ENCODE peak calls at places on chromosome 21, in four cellular contexts. One of them, this sample, is unnamed. For H3K4me1, the result is how much of the 10 kb centered on the place peaks cover.

GRCh38 chr21:43717967-43718871 is 710 bp upstream of the PDXK start:
- DNase-seq in breast epithelium: no peak
- DNase-seq in adrenal gland: no peak
- DNase-seq in tibial artery: no peak
- DNase-seq in this sample: no peak

GRCh38 chr21:34644815-34645214 is 24.0 kb upstream of the CLIC6 start:
- DNase-seq in breast epithelium: no peak
- DNase-seq in adrenal gland: no peak
- DNase-seq in tibial artery: no peak
- DNase-seq in this sample: peak

GRCh38 chr21:42844411-42845113 is 34.8 kb downstream of the WDR4 start:
- DNase-seq in breast epithelium: peak
- DNase-seq in adrenal gland: peak
- DNase-seq in tibial artery: peak
- DNase-seq in this sample: peak

GRCh38 chr21:18951291-18952038 is 547.9 kb upstream of the TMPRSS15 start:
- DNase-seq in breast epithelium: no peak
- DNase-seq in adrenal gland: peak
- DNase-seq in tibial artery: no peak
- DNase-seq in this sample: peak

GRCh38 chr21:33314096-33314495 is 10.7 kb upstream of the IFNAR1 start:
- DNase-seq in breast epithelium: no peak
- DNase-seq in adrenal gland: no peak
- DNase-seq in tibial artery: no peak
- DNase-seq in this sample: no peak

GRCh38 chr21:37257526-37257966 is 9.6 kb downstream of the VPS26C start:
- DNase-seq in breast epithelium: no peak
- DNase-seq in adrenal gland: peak
- DNase-seq in tibial artery: peak
- DNase-seq in this sample: no peak

GRCh38 chr21:32004281-32004680 is 131.5 kb downstream of the HUNK start:
- DNase-seq in breast epithelium: no peak
- DNase-seq in adrenal gland: no peak
- DNase-seq in tibial artery: no peak
- DNase-seq in this sample: no peak

GRCh38 chr21:32298148-32298559 is 501 bp upstream of the MRAP start:
- DNase-seq in breast epithelium: no peak
- DNase-seq in adrenal gland: peak
- DNase-seq in tibial artery: no peak
- DNase-seq in this sample: no peak

GRCh38 chr21:36437745-36438128 is 42.2 kb downstream of the CLDN14 start:
- DNase-seq in breast epithelium: no peak
- DNase-seq in adrenal gland: peak
- DNase-seq in tibial artery: no peak
- DNase-seq in this sample: peak

GRCh38 chr21:36700295-36700960 is 1.5 kb downstream of the SIM2 start:
- DNase-seq in breast epithelium: no peak
- DNase-seq in adrenal gland: no peak
- DNase-seq in tibial artery: no peak
- DNase-seq in this sample: no peak

GRCh38 chr21:32312976-32313375 is 14.3 kb downstream of the MRAP start:
- DNase-seq in breast epithelium: no peak
- DNase-seq in adrenal gland: peak
- DNase-seq in tibial artery: no peak
- DNase-seq in this sample: no peak

GRCh38 chr21:33884361-33885157 is 31.0 kb downstream of the ATP5PO start:
- DNase-seq in breast epithelium: peak
- DNase-seq in adrenal gland: no peak
- DNase-seq in tibial artery: no peak
- DNase-seq in this sample: no peak

GRCh38 chr21:42687796-42688195 is 34.4 kb downstream of the PDE9A start:
- DNase-seq in breast epithelium: no peak
- DNase-seq in adrenal gland: no peak
- DNase-seq in tibial artery: no peak
- DNase-seq in this sample: no peak

GRCh38 chr21:35053356-35054096 is 4.4 kb upstream of the RUNX1 start:
- DNase-seq in breast epithelium: no peak
- DNase-seq in adrenal gland: no peak
- DNase-seq in tibial artery: no peak
- DNase-seq in this sample: peak

GRCh38 chr21:34129039-34129891 is 55.9 kb downstream of the MRPS6 start:
- DNase-seq in breast epithelium: no peak
- DNase-seq in adrenal gland: peak
- DNase-seq in tibial artery: peak
- DNase-seq in this sample: peak

GRCh38 chr21:35328856-35329455 is 279.9 kb upstream of the RUNX1 start:
- DNase-seq in breast epithelium: no peak
- DNase-seq in adrenal gland: no peak
- DNase-seq in tibial artery: no peak
- DNase-seq in this sample: no peak

GRCh38 chr21:32826317-32827167 is 55.0 kb upstream of the PAXBP1 start:
- DNase-seq in breast epithelium: no peak
- DNase-seq in adrenal gland: peak
- DNase-seq in tibial artery: no peak
- DNase-seq in this sample: peak

GRCh38 chr21:17343055-17343454 is 169.8 kb upstream of the CXADR start:
- DNase-seq in breast epithelium: no peak
- DNase-seq in adrenal gland: no peak
- DNase-seq in tibial artery: no peak
- DNase-seq in this sample: no peak

GRCh38 chr21:34819357-34819999 is 150.7 kb downstream of the CLIC6 start:
- DNase-seq in breast epithelium: no peak
- DNase-seq in adrenal gland: no peak
- DNase-seq in tibial artery: no peak
- DNase-seq in this sample: no peak

GRCh38 chr21:43207868-43208267 is 39.1 kb downstream of the CRYAA start:
- DNase-seq in breast epithelium: peak
- DNase-seq in adrenal gland: peak
- DNase-seq in tibial artery: peak
- DNase-seq in this sample: no peak

GRCh38 chr21:46307625-46308024 is 16.0 kb downstream of the C21orf58 start:
- DNase-seq in breast epithelium: no peak
- DNase-seq in adrenal gland: no peak
- DNase-seq in tibial artery: no peak
- DNase-seq in this sample: no peak

GRCh38 chr21:24179110-24179509 is 1428.2 kb downstream of the MRPL39 start:
- DNase-seq in breast epithelium: no peak
- DNase-seq in adrenal gland: no peak
- DNase-seq in tibial artery: no peak
- DNase-seq in this sample: no peak

GRCh38 chr21:37414292-37415253 is 48.0 kb downstream of the DYRK1A start:
- DNase-seq in breast epithelium: no peak
- DNase-seq in adrenal gland: no peak
- DNase-seq in tibial artery: no peak
- DNase-seq in this sample: no peak

GRCh38 chr21:17858764-17859163 is 39.6 kb upstream of the C21orf91 start:
- DNase-seq in breast epithelium: no peak
- DNase-seq in adrenal gland: no peak
- DNase-seq in tibial artery: no peak
- DNase-seq in this sample: no peak

GRCh38 chr21:23613014-23613413 is 1994.3 kb downstream of the MRPL39 start:
- DNase-seq in breast epithelium: no peak
- DNase-seq in adrenal gland: no peak
- DNase-seq in tibial artery: no peak
- DNase-seq in this sample: no peak

GRCh38 chr21:35578350-35578782 is 482.0 kb downstream of the SETD4 start:
- DNase-seq in breast epithelium: no peak
- DNase-seq in adrenal gland: no peak
- DNase-seq in tibial artery: no peak
- DNase-seq in this sample: no peak

GRCh38 chr21:36186506-36187399 is 30.1 kb downstream of the DOP1B start:
- DNase-seq in breast epithelium: no peak
- DNase-seq in adrenal gland: no peak
- DNase-seq in tibial artery: no peak
- DNase-seq in this sample: no peak

GRCh38 chr21:31872452-31873274 is at the start of gene HUNK:
- DNase-seq in breast epithelium: peak
- DNase-seq in adrenal gland: peak
- DNase-seq in tibial artery: no peak
- DNase-seq in this sample: peak

GRCh38 chr21:36113647-36114428 is 21.0 kb upstream of the CBR3 start:
- DNase-seq in breast epithelium: no peak
- DNase-seq in adrenal gland: no peak
- DNase-seq in tibial artery: no peak
- DNase-seq in this sample: no peak

GRCh38 chr21:35737899-35738341 is 322.4 kb downstream of the SETD4 start:
- DNase-seq in breast epithelium: no peak
- DNase-seq in adrenal gland: no peak
- DNase-seq in tibial artery: peak
- DNase-seq in this sample: no peak

GRCh38 chr21:46422636-46423241 is 36.0 kb upstream of the DIP2A start:
- DNase-seq in breast epithelium: no peak
- DNase-seq in adrenal gland: no peak
- DNase-seq in tibial artery: no peak
- DNase-seq in this sample: no peak

GRCh38 chr21:37551406-37552355 is 185.1 kb downstream of the DYRK1A start:
- DNase-seq in breast epithelium: no peak
- DNase-seq in adrenal gland: no peak
- DNase-seq in tibial artery: no peak
- DNase-seq in this sample: peak

GRCh38 chr21:41612674-41613250 is 104.8 kb upstream of the TMPRSS2 start:
- DNase-seq in breast epithelium: peak
- DNase-seq in adrenal gland: peak
- DNase-seq in tibial artery: peak
- DNase-seq in this sample: peak

GRCh38 chr21:41610042-41610839 is 102.3 kb upstream of the TMPRSS2 start:
- DNase-seq in breast epithelium: no peak
- DNase-seq in adrenal gland: peak
- DNase-seq in tibial artery: peak
- DNase-seq in this sample: peak

GRCh38 chr21:41611441-41611840 is 103.5 kb upstream of the TMPRSS2 start:
- DNase-seq in breast epithelium: no peak
- DNase-seq in adrenal gland: no peak
- DNase-seq in tibial artery: peak
- DNase-seq in this sample: no peak

GRCh38 chr21:41613421-41613998 is 105.6 kb upstream of the TMPRSS2 start:
- DNase-seq in breast epithelium: no peak
- DNase-seq in adrenal gland: no peak
- DNase-seq in tibial artery: no peak
- DNase-seq in this sample: peak

GRCh38 chr21:41611966-41612606 is 104.1 kb upstream of the TMPRSS2 start:
- DNase-seq in breast epithelium: peak
- DNase-seq in adrenal gland: no peak
- DNase-seq in tibial artery: no peak
- DNase-seq in this sample: peak
- H3K4me1 ChIP-seq in breast epithelium: under half
- H3K4me1 ChIP-seq in adrenal gland: under half
- H3K4me1 ChIP-seq in tibial artery: half or more
- H3K4me1 ChIP-seq in this sample: under half

GRCh38 chr21:38990424-38990794 is 184.7 kb downstream of the ETS2 start:
- DNase-seq in breast epithelium: no peak
- DNase-seq in adrenal gland: no peak
- DNase-seq in tibial artery: no peak
- DNase-seq in this sample: no peak

GRCh38 chr21:38987551-38988210 is 182.0 kb downstream of the ETS2 start:
- DNase-seq in breast epithelium: no peak
- DNase-seq in adrenal gland: no peak
- DNase-seq in tibial artery: no peak
- DNase-seq in this sample: no peak

GRCh38 chr21:38988211-38989096 is 182.7 kb downstream of the ETS2 start:
- DNase-seq in breast epithelium: no peak
- DNase-seq in adrenal gland: no peak
- DNase-seq in tibial artery: no peak
- DNase-seq in this sample: no peak

GRCh38 chr21:38989745-38990423 is 184.2 kb downstream of the ETS2 start:
- DNase-seq in breast epithelium: no peak
- DNase-seq in adrenal gland: no peak
- DNase-seq in tibial artery: no peak
- DNase-seq in this sample: peak

DNA sequence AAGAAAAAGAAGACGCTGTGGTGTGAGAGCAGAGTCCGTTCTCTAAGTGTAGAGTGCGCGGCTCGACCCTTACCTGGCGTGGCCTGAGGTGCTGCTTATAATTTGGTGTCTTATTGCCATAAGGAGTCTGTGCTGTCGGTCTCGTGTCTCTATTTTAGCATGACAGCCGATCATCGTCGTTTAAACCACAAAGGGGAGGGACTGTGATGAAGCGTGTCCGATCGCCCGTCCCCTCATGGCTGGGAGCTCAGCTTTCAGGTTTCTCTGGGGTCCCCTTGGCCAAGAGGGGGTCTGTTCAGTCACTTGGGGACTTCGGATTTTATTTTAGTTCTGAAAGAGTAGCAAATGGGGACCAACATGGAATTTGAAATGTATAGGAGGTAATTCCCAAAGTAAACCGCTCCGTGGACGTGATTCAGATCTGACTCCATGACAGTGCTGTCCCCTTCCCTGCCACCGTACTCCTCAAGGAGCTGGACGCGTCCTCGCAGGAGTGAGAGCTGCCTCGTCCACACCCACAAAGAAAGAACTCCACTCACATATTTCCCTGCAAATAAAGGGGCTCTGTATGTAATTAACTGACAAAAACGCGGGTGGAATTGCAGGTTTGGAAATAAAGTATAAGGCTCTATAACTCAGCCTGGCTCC is 183.5 kb downstream of the ETS2 start:
- DNase-seq in breast epithelium: no peak
- DNase-seq in adrenal gland: no peak
- DNase-seq in tibial artery: no peak
- DNase-seq in this sample: no peak
- H3K4me1 ChIP-seq in breast epithelium: under half
- H3K4me1 ChIP-seq in adrenal gland: half or more
- H3K4me1 ChIP-seq in tibial artery: half or more
- H3K4me1 ChIP-seq in this sample: under half

GRCh38 chr21:29299906-29300546 is 1.3 kb downstream of the BACH1 start:
- DNase-seq in breast epithelium: no peak
- DNase-seq in adrenal gland: no peak
- DNase-seq in tibial artery: peak
- DNase-seq in this sample: peak
- H3K4me1 ChIP-seq in breast epithelium: under half
- H3K4me1 ChIP-seq in adrenal gland: half or more
- H3K4me1 ChIP-seq in tibial artery: under half
- H3K4me1 ChIP-seq in this sample: half or more

GRCh38 chr21:21102874-21103273 is 104.7 kb downstream of the NCAM2 start:
- DNase-seq in breast epithelium: no peak
- DNase-seq in adrenal gland: no peak
- DNase-seq in tibial artery: no peak
- DNase-seq in this sample: no peak

GRCh38 chr21:21101911-21102310 is 103.7 kb downstream of the NCAM2 start:
- DNase-seq in breast epithelium: no peak
- DNase-seq in adrenal gland: peak
- DNase-seq in tibial artery: no peak
- DNase-seq in this sample: no peak

GRCh38 chr21:21103692-21104091 is 105.5 kb downstream of the NCAM2 start:
- DNase-seq in breast epithelium: no peak
- DNase-seq in adrenal gland: no peak
- DNase-seq in tibial artery: no peak
- DNase-seq in this sample: no peak
- H3K4me1 ChIP-seq in breast epithelium: under half
- H3K4me1 ChIP-seq in adrenal gland: under half
- H3K4me1 ChIP-seq in tibial artery: under half
- H3K4me1 ChIP-seq in this sample: under half

This sample was measured in body of pancreas.